ENCODE peak calls at places on chromosome 20, in eight cellular contexts. One of them, this sample, is unnamed.

GRCh38 chr20:40489886-40490285 is 199.2 kb downstream of the MAFB start:
- DNase-seq in NB4: no peak
- DNase-seq in upper lobe of right lung: no peak
- DNase-seq in caudate nucleus: no peak
- DNase-seq in ureter: no peak
- DNase-seq in stimulated activated CD8-positive, alpha-beta memory T cell treated with anti-CD3 and anti-CD28 coated beads, Interleukin-15, amount 100 ng/mL, for 4 hours: no peak
- DNase-seq in fibroblast of mammary gland: peak
- DNase-seq in H9: no peak
- DNase-seq in this sample: peak

GRCh38 chr20:15030826-15031225 is 693.4 kb upstream of the FLRT3 start:
- DNase-seq in ureter: no peak
- DNase-seq in stimulated activated CD8-positive, alpha-beta memory T cell treated with anti-CD3 and anti-CD28 coated beads, Interleukin-15, amount 100 ng/mL, for 4 hours: no peak
- DNase-seq in fibroblast of mammary gland: no peak
- DNase-seq in upper lobe of right lung: no peak
- DNase-seq in NB4: no peak
- DNase-seq in H9: no peak
- DNase-seq in caudate nucleus: no peak
- DNase-seq in this sample: no peak

GRCh38 chr20:22862645-22863230 is 172.4 kb upstream of the SSTR4 start:
- DNase-seq in upper lobe of right lung: no peak
- DNase-seq in ureter: no peak
- DNase-seq in H9: no peak
- DNase-seq in stimulated activated CD8-positive, alpha-beta memory T cell treated with anti-CD3 and anti-CD28 coated beads, Interleukin-15, amount 100 ng/mL, for 4 hours: no peak
- DNase-seq in NB4: no peak
- DNase-seq in caudate nucleus: no peak
- DNase-seq in fibroblast of mammary gland: no peak
- DNase-seq in this sample: no peak

GRCh38 chr20:51372176-51372803 is 170.2 kb downstream of the NFATC2 start:
- DNase-seq in H9: peak
- DNase-seq in caudate nucleus: peak
- DNase-seq in upper lobe of right lung: peak
- DNase-seq in fibroblast of mammary gland: peak
- DNase-seq in NB4: peak
- DNase-seq in stimulated activated CD8-positive, alpha-beta memory T cell treated with anti-CD3 and anti-CD28 coated beads, Interleukin-15, amount 100 ng/mL, for 4 hours: peak
- DNase-seq in ureter: peak
- DNase-seq in this sample: peak

GRCh38 chr20:61100489-61100888 is 151.6 kb upstream of the CDH4 start:
- DNase-seq in NB4: peak
- DNase-seq in stimulated activated CD8-positive, alpha-beta memory T cell treated with anti-CD3 and anti-CD28 coated beads, Interleukin-15, amount 100 ng/mL, for 4 hours: no peak
- DNase-seq in H9: no peak
- DNase-seq in caudate nucleus: no peak
- DNase-seq in fibroblast of mammary gland: no peak
- DNase-seq in upper lobe of right lung: no peak
- DNase-seq in ureter: no peak
- DNase-seq in this sample: no peak

GRCh38 chr20:38141154-38141888 is 23.7 kb downstream of the TGM2 start:
- DNase-seq in H9: no peak
- DNase-seq in NB4: no peak
- DNase-seq in ureter: no peak
- DNase-seq in fibroblast of mammary gland: no peak
- DNase-seq in stimulated activated CD8-positive, alpha-beta memory T cell treated with anti-CD3 and anti-CD28 coated beads, Interleukin-15, amount 100 ng/mL, for 4 hours: no peak
- DNase-seq in upper lobe of right lung: peak
- DNase-seq in caudate nucleus: no peak
- DNase-seq in this sample: no peak

GRCh38 chr20:10609276-10609675 is 64.5 kb downstream of the JAG1 start:
- DNase-seq in stimulated activated CD8-positive, alpha-beta memory T cell treated with anti-CD3 and anti-CD28 coated beads, Interleukin-15, amount 100 ng/mL, for 4 hours: no peak
- DNase-seq in NB4: no peak
- DNase-seq in ureter: no peak
- DNase-seq in H9: no peak
- DNase-seq in fibroblast of mammary gland: peak
- DNase-seq in caudate nucleus: no peak
- DNase-seq in upper lobe of right lung: no peak
- DNase-seq in this sample: peak

GRCh38 chr20:53157443-53158408 is 185.6 kb downstream of the TSHZ2 start:
- DNase-seq in stimulated activated CD8-positive, alpha-beta memory T cell treated with anti-CD3 and anti-CD28 coated beads, Interleukin-15, amount 100 ng/mL, for 4 hours: no peak
- DNase-seq in caudate nucleus: no peak
- DNase-seq in fibroblast of mammary gland: peak
- DNase-seq in H9: peak
- DNase-seq in ureter: no peak
- DNase-seq in NB4: peak
- DNase-seq in upper lobe of right lung: peak
- DNase-seq in this sample: peak

GRCh38 chr20:58650181-58650775 is 805 bp upstream of the STX16 start:
- DNase-seq in NB4: no peak
- DNase-seq in caudate nucleus: no peak
- DNase-seq in H9: peak
- DNase-seq in ureter: peak
- DNase-seq in stimulated activated CD8-positive, alpha-beta memory T cell treated with anti-CD3 and anti-CD28 coated beads, Interleukin-15, amount 100 ng/mL, for 4 hours: no peak
- DNase-seq in fibroblast of mammary gland: no peak
- DNase-seq in upper lobe of right lung: peak
- DNase-seq in this sample: no peak

GRCh38 chr20:53402233-53403005 is 191.2 kb downstream of the ZNF217 start:
- DNase-seq in H9: no peak
- DNase-seq in ureter: no peak
- DNase-seq in caudate nucleus: no peak
- DNase-seq in fibroblast of mammary gland: no peak
- DNase-seq in stimulated activated CD8-positive, alpha-beta memory T cell treated with anti-CD3 and anti-CD28 coated beads, Interleukin-15, amount 100 ng/mL, for 4 hours: peak
- DNase-seq in NB4: no peak
- DNase-seq in upper lobe of right lung: no peak
- DNase-seq in this sample: no peak

GRCh38 chr20:7193681-7194080 is 426.2 kb downstream of the BMP2 start:
- DNase-seq in fibroblast of mammary gland: peak
- DNase-seq in ureter: no peak
- DNase-seq in upper lobe of right lung: no peak
- DNase-seq in caudate nucleus: no peak
- DNase-seq in H9: no peak
- DNase-seq in stimulated activated CD8-positive, alpha-beta memory T cell treated with anti-CD3 and anti-CD28 coated beads, Interleukin-15, amount 100 ng/mL, for 4 hours: no peak
- DNase-seq in NB4: no peak
- DNase-seq in this sample: no peak

GRCh38 chr20:18055261-18055660 is 2.5 kb downstream of the OVOL2 start:
- DNase-seq in NB4: peak
- DNase-seq in upper lobe of right lung: no peak
- DNase-seq in fibroblast of mammary gland: no peak
- DNase-seq in caudate nucleus: no peak
- DNase-seq in H9: peak
- DNase-seq in ureter: no peak
- DNase-seq in stimulated activated CD8-positive, alpha-beta memory T cell treated with anti-CD3 and anti-CD28 coated beads, Interleukin-15, amount 100 ng/mL, for 4 hours: no peak
- DNase-seq in this sample: no peak

GRCh38 chr20:39985276-39985675 is 703.8 kb downstream of the MAFB start:
- DNase-seq in fibroblast of mammary gland: no peak
- DNase-seq in upper lobe of right lung: no peak
- DNase-seq in NB4: no peak
- DNase-seq in stimulated activated CD8-positive, alpha-beta memory T cell treated with anti-CD3 and anti-CD28 coated beads, Interleukin-15, amount 100 ng/mL, for 4 hours: no peak
- DNase-seq in H9: no peak
- DNase-seq in caudate nucleus: no peak
- DNase-seq in ureter: no peak
- DNase-seq in this sample: no peak

GRCh38 chr20:34712525-34713192 is 8.5 kb downstream of the TP53INP2 start:
- DNase-seq in ureter: no peak
- DNase-seq in NB4: no peak
- DNase-seq in caudate nucleus: no peak
- DNase-seq in stimulated activated CD8-positive, alpha-beta memory T cell treated with anti-CD3 and anti-CD28 coated beads, Interleukin-15, amount 100 ng/mL, for 4 hours: no peak
- DNase-seq in H9: no peak
- DNase-seq in fibroblast of mammary gland: no peak
- DNase-seq in upper lobe of right lung: no peak
- DNase-seq in this sample: no peak

GRCh38 chr20:42113236-42113635 is 495.1 kb upstream of the CHD6 start:
- DNase-seq in ureter: no peak
- DNase-seq in fibroblast of mammary gland: no peak
- DNase-seq in H9: no peak
- DNase-seq in NB4: no peak
- DNase-seq in caudate nucleus: no peak
- DNase-seq in stimulated activated CD8-positive, alpha-beta memory T cell treated with anti-CD3 and anti-CD28 coated beads, Interleukin-15, amount 100 ng/mL, for 4 hours: no peak
- DNase-seq in upper lobe of right lung: no peak
- DNase-seq in this sample: no peak

GRCh38 chr20:37980876-37981275 is 52.4 kb downstream of the TTI1 start:
- DNase-seq in fibroblast of mammary gland: no peak
- DNase-seq in stimulated activated CD8-positive, alpha-beta memory T cell treated with anti-CD3 and anti-CD28 coated beads, Interleukin-15, amount 100 ng/mL, for 4 hours: no peak
- DNase-seq in ureter: no peak
- DNase-seq in upper lobe of right lung: no peak
- DNase-seq in H9: no peak
- DNase-seq in NB4: no peak
- DNase-seq in caudate nucleus: no peak
- DNase-seq in this sample: no peak

GRCh38 chr20:45919536-45919933 is 7.6 kb upstream of the PLTP start:
- DNase-seq in caudate nucleus: no peak
- DNase-seq in fibroblast of mammary gland: peak
- DNase-seq in ureter: peak
- DNase-seq in stimulated activated CD8-positive, alpha-beta memory T cell treated with anti-CD3 and anti-CD28 coated beads, Interleukin-15, amount 100 ng/mL, for 4 hours: no peak
- DNase-seq in upper lobe of right lung: no peak
- DNase-seq in NB4: no peak
- DNase-seq in H9: no peak
- DNase-seq in this sample: peak

GRCh38 chr20:37651932-37652331 is 41.9 kb upstream of the CTNNBL1 start:
- DNase-seq in H9: peak
- DNase-seq in caudate nucleus: no peak
- DNase-seq in upper lobe of right lung: peak
- DNase-seq in ureter: peak
- DNase-seq in NB4: peak
- DNase-seq in stimulated activated CD8-positive, alpha-beta memory T cell treated with anti-CD3 and anti-CD28 coated beads, Interleukin-15, amount 100 ng/mL, for 4 hours: no peak
- DNase-seq in fibroblast of mammary gland: peak
- DNase-seq in this sample: peak

GRCh38 chr20:59159822-59160740 is 3.5 kb upstream of the ZNF831 start:
- DNase-seq in fibroblast of mammary gland: no peak
- DNase-seq in ureter: no peak
- DNase-seq in caudate nucleus: no peak
- DNase-seq in upper lobe of right lung: no peak
- DNase-seq in stimulated activated CD8-positive, alpha-beta memory T cell treated with anti-CD3 and anti-CD28 coated beads, Interleukin-15, amount 100 ng/mL, for 4 hours: no peak
- DNase-seq in H9: no peak
- DNase-seq in NB4: no peak
- DNase-seq in this sample: no peak

GRCh38 chr20:8082025-8082424 is 50.0 kb upstream of the PLCB1 start:
- DNase-seq in upper lobe of right lung: no peak
- DNase-seq in stimulated activated CD8-positive, alpha-beta memory T cell treated with anti-CD3 and anti-CD28 coated beads, Interleukin-15, amount 100 ng/mL, for 4 hours: no peak
- DNase-seq in fibroblast of mammary gland: peak
- DNase-seq in H9: peak
- DNase-seq in NB4: peak
- DNase-seq in caudate nucleus: no peak
- DNase-seq in ureter: no peak
- DNase-seq in this sample: peak

GRCh38 chr20:33648396-33649004 is 13.6 kb upstream of the C20orf144 start:
- DNase-seq in upper lobe of right lung: peak
- DNase-seq in NB4: no peak
- DNase-seq in H9: no peak
- DNase-seq in ureter: no peak
- DNase-seq in caudate nucleus: no peak
- DNase-seq in fibroblast of mammary gland: peak
- DNase-seq in stimulated activated CD8-positive, alpha-beta memory T cell treated with anti-CD3 and anti-CD28 coated beads, Interleukin-15, amount 100 ng/mL, for 4 hours: no peak
- DNase-seq in this sample: peak

GRCh38 chr20:34965051-34965450 is 9.4 kb downstream of the MYH7B start:
- DNase-seq in fibroblast of mammary gland: no peak
- DNase-seq in H9: no peak
- DNase-seq in upper lobe of right lung: no peak
- DNase-seq in stimulated activated CD8-positive, alpha-beta memory T cell treated with anti-CD3 and anti-CD28 coated beads, Interleukin-15, amount 100 ng/mL, for 4 hours: no peak
- DNase-seq in ureter: no peak
- DNase-seq in caudate nucleus: no peak
- DNase-seq in NB4: no peak
- DNase-seq in this sample: no peak

GRCh38 chr20:10672579-10673127 is 1.1 kb downstream of the JAG1 start:
- DNase-seq in fibroblast of mammary gland: peak
- DNase-seq in upper lobe of right lung: peak
- DNase-seq in stimulated activated CD8-positive, alpha-beta memory T cell treated with anti-CD3 and anti-CD28 coated beads, Interleukin-15, amount 100 ng/mL, for 4 hours: no peak
- DNase-seq in ureter: peak
- DNase-seq in NB4: peak
- DNase-seq in caudate nucleus: no peak
- DNase-seq in H9: no peak
- DNase-seq in this sample: peak

GRCh38 chr20:48375804-48376203 is 452.0 kb downstream of the PREX1 start:
- DNase-seq in stimulated activated CD8-positive, alpha-beta memory T cell treated with anti-CD3 and anti-CD28 coated beads, Interleukin-15, amount 100 ng/mL, for 4 hours: no peak
- DNase-seq in caudate nucleus: no peak
- DNase-seq in H9: no peak
- DNase-seq in NB4: no peak
- DNase-seq in ureter: no peak
- DNase-seq in upper lobe of right lung: no peak
- DNase-seq in fibroblast of mammary gland: no peak
- DNase-seq in this sample: no peak

GRCh38 chr20:14582855-14583254 is 245.4 kb upstream of the FLRT3 start:
- DNase-seq in fibroblast of mammary gland: peak
- DNase-seq in ureter: no peak
- DNase-seq in NB4: peak
- DNase-seq in H9: no peak
- DNase-seq in upper lobe of right lung: no peak
- DNase-seq in stimulated activated CD8-positive, alpha-beta memory T cell treated with anti-CD3 and anti-CD28 coated beads, Interleukin-15, amount 100 ng/mL, for 4 hours: no peak
- DNase-seq in caudate nucleus: no peak
- DNase-seq in this sample: peak

GRCh38 chr20:62902926-62903615 is 23.2 kb downstream of the DIDO1 start:
- DNase-seq in fibroblast of mammary gland: peak
- DNase-seq in stimulated activated CD8-positive, alpha-beta memory T cell treated with anti-CD3 and anti-CD28 coated beads, Interleukin-15, amount 100 ng/mL, for 4 hours: no peak
- DNase-seq in caudate nucleus: no peak
- DNase-seq in H9: no peak
- DNase-seq in NB4: no peak
- DNase-seq in upper lobe of right lung: no peak
- DNase-seq in ureter: no peak
- DNase-seq in this sample: peak

GRCh38 chr20:54510546-54511129 is 35.2 kb downstream of the DOK5 start:
- DNase-seq in H9: peak
- DNase-seq in caudate nucleus: no peak
- DNase-seq in stimulated activated CD8-positive, alpha-beta memory T cell treated with anti-CD3 and anti-CD28 coated beads, Interleukin-15, amount 100 ng/mL, for 4 hours: no peak
- DNase-seq in fibroblast of mammary gland: no peak
- DNase-seq in NB4: no peak
- DNase-seq in ureter: no peak
- DNase-seq in upper lobe of right lung: no peak
- DNase-seq in this sample: no peak

GRCh38 chr20:11922561-11922960 is 4.9 kb downstream of the BTBD3 start:
- DNase-seq in ureter: no peak
- DNase-seq in upper lobe of right lung: no peak
- DNase-seq in NB4: no peak
- DNase-seq in stimulated activated CD8-positive, alpha-beta memory T cell treated with anti-CD3 and anti-CD28 coated beads, Interleukin-15, amount 100 ng/mL, for 4 hours: no peak
- DNase-seq in fibroblast of mammary gland: no peak
- DNase-seq in caudate nucleus: no peak
- DNase-seq in H9: no peak
- DNase-seq in this sample: no peak

GRCh38 chr20:62933966-62934365 is 4.0 kb upstream of the GID8 start:
- DNase-seq in fibroblast of mammary gland: no peak
- DNase-seq in upper lobe of right lung: peak
- DNase-seq in caudate nucleus: no peak
- DNase-seq in H9: no peak
- DNase-seq in stimulated activated CD8-positive, alpha-beta memory T cell treated with anti-CD3 and anti-CD28 coated beads, Interleukin-15, amount 100 ng/mL, for 4 hours: no peak
- DNase-seq in NB4: no peak
- DNase-seq in ureter: no peak
- DNase-seq in this sample: no peak

This sample was measured in EH.